ENCODE peak calls at places on chromosomes 11 and 22, in five cellular contexts. One of them, this sample, is unnamed.
A peak's percentile ranks its signal among the peaks of the same experiment; 100 is the strongest.

GRCh38 chr22:40178417-40179409 is 988 bp downstream of the TNRC6B start:
- DNase-seq in OCI-LY7: peak; percentile 70
- DNase-seq in cardiac fibroblast: peak; percentile 55
- DNase-seq in CD14-positive monocyte: no peak
- DNase-seq in BJ: no peak
- DNase-seq in this sample: peak; percentile 49

GRCh38 chr11:441418-442274 is at the start of gene ANO9:
- DNase-seq in OCI-LY7: peak; percentile 71
- DNase-seq in cardiac fibroblast: no peak
- DNase-seq in CD14-positive monocyte: no peak
- DNase-seq in BJ: no peak
- DNase-seq in this sample: no peak

GRCh38 chr11:1502971-1503707 is 16.6 kb upstream of the MOB2 start:
- DNase-seq in OCI-LY7: no peak
- DNase-seq in cardiac fibroblast: no peak
- DNase-seq in CD14-positive monocyte: peak; percentile 36
- DNase-seq in BJ: no peak
- DNase-seq in this sample: no peak

GRCh38 chr11:31236052-31236652 is 133.4 kb downstream of the DCDC1 start:
- DNase-seq in OCI-LY7: peak; percentile 8
- DNase-seq in cardiac fibroblast: peak; percentile 28
- DNase-seq in CD14-positive monocyte: no peak
- DNase-seq in BJ: no peak
- DNase-seq in this sample: no peak

GRCh38 chr11:89625171-89625570 is 84.9 kb upstream of the TRIM77 start:
- DNase-seq in OCI-LY7: no peak
- DNase-seq in cardiac fibroblast: no peak
- DNase-seq in CD14-positive monocyte: no peak
- DNase-seq in BJ: no peak
- DNase-seq in this sample: no peak

GRCh38 chr11:32065865-32066264 is 25.0 kb upstream of the RCN1 start:
- DNase-seq in OCI-LY7: no peak
- DNase-seq in cardiac fibroblast: no peak
- DNase-seq in CD14-positive monocyte: no peak
- DNase-seq in BJ: no peak
- DNase-seq in this sample: no peak

GRCh38 chr11:133134561-133135173 is 397.6 kb downstream of the OPCML start:
- DNase-seq in OCI-LY7: peak; percentile 49
- DNase-seq in cardiac fibroblast: peak; percentile 25
- DNase-seq in CD14-positive monocyte: no peak
- DNase-seq in BJ: no peak
- DNase-seq in this sample: peak; percentile 29

GRCh38 chr11:122202951-122203456 is 87.0 kb upstream of the BLID start:
- DNase-seq in OCI-LY7: peak; percentile 30
- DNase-seq in cardiac fibroblast: peak; percentile 86
- DNase-seq in CD14-positive monocyte: peak; percentile 50
- DNase-seq in BJ: no peak
- DNase-seq in this sample: peak; percentile 42

GRCh38 chr11:75938543-75938942 is 123.5 kb downstream of the UVRAG start:
- DNase-seq in OCI-LY7: no peak
- DNase-seq in cardiac fibroblast: peak; percentile 46
- DNase-seq in CD14-positive monocyte: no peak
- DNase-seq in BJ: no peak
- DNase-seq in this sample: no peak

GRCh38 chr22:40588726-40589125 is 47.8 kb downstream of the MRTFA start:
- DNase-seq in OCI-LY7: no peak
- DNase-seq in cardiac fibroblast: peak; percentile 88
- DNase-seq in CD14-positive monocyte: no peak
- DNase-seq in BJ: no peak
- DNase-seq in this sample: no peak

GRCh38 chr11:100203789-100204188 is 483.3 kb upstream of the ARHGAP42 start:
- DNase-seq in OCI-LY7: no peak
- DNase-seq in cardiac fibroblast: no peak
- DNase-seq in CD14-positive monocyte: no peak
- DNase-seq in BJ: no peak
- DNase-seq in this sample: no peak

GRCh38 chr22:18023509-18024275 is 669 bp downstream of the MICAL3 start:
- DNase-seq in OCI-LY7: peak; percentile 67
- DNase-seq in cardiac fibroblast: peak; percentile 81
- DNase-seq in CD14-positive monocyte: no peak
- DNase-seq in BJ: peak; percentile 46
- DNase-seq in this sample: peak; percentile 54

GRCh38 chr11:57224537-57224936 is 12.5 kb downstream of the APLNR start:
- DNase-seq in OCI-LY7: no peak
- DNase-seq in cardiac fibroblast: peak; percentile 36
- DNase-seq in CD14-positive monocyte: no peak
- DNase-seq in BJ: no peak
- DNase-seq in this sample: no peak

GRCh38 chr11:45805305-45806071 is 539 bp downstream of the SLC35C1 start:
- DNase-seq in OCI-LY7: no peak
- DNase-seq in cardiac fibroblast: peak; percentile 78
- DNase-seq in CD14-positive monocyte: no peak
- DNase-seq in BJ: no peak
- DNase-seq in this sample: no peak

GRCh38 chr22:37214431-37215025 is 2.3 kb upstream of the SSTR3 start:
- DNase-seq in OCI-LY7: no peak
- DNase-seq in cardiac fibroblast: no peak
- DNase-seq in CD14-positive monocyte: peak; percentile 34
- DNase-seq in BJ: no peak
- DNase-seq in this sample: no peak

GRCh38 chr22:31337178-31337577 is 9.0 kb downstream of the PATZ1 start:
- DNase-seq in OCI-LY7: no peak
- DNase-seq in cardiac fibroblast: no peak
- DNase-seq in CD14-positive monocyte: no peak
- DNase-seq in BJ: no peak
- DNase-seq in this sample: no peak

GRCh38 chr11:86938900-86939880 is 16.0 kb downstream of the FZD4 start:
- DNase-seq in OCI-LY7: peak; percentile 62
- DNase-seq in cardiac fibroblast: peak; percentile 82
- DNase-seq in CD14-positive monocyte: no peak
- DNase-seq in BJ: no peak
- DNase-seq in this sample: no peak

GRCh38 chr11:12388939-12389670 is 11.7 kb downstream of the PARVA start:
- DNase-seq in OCI-LY7: no peak
- DNase-seq in cardiac fibroblast: no peak
- DNase-seq in CD14-positive monocyte: no peak
- DNase-seq in BJ: no peak
- DNase-seq in this sample: no peak

GRCh38 chr11:16097543-16097942 is 258.8 kb downstream of the SOX6 start:
- DNase-seq in OCI-LY7: no peak
- DNase-seq in cardiac fibroblast: no peak
- DNase-seq in CD14-positive monocyte: no peak
- DNase-seq in BJ: no peak
- DNase-seq in this sample: no peak

GRCh38 chr11:22633354-22633902 is 7.8 kb upstream of the FANCF start:
- DNase-seq in OCI-LY7: no peak
- DNase-seq in cardiac fibroblast: no peak
- DNase-seq in CD14-positive monocyte: no peak
- DNase-seq in BJ: no peak
- DNase-seq in this sample: no peak

GRCh38 chr11:46063138-46063537 is 58.1 kb downstream of the PHF21A start:
- DNase-seq in OCI-LY7: no peak
- DNase-seq in cardiac fibroblast: no peak
- DNase-seq in CD14-positive monocyte: no peak
- DNase-seq in BJ: no peak
- DNase-seq in this sample: no peak

GRCh38 chr11:98194611-98195010 is 826.1 kb upstream of the CNTN5 start:
- DNase-seq in OCI-LY7: no peak
- DNase-seq in cardiac fibroblast: peak; percentile 25
- DNase-seq in CD14-positive monocyte: no peak
- DNase-seq in BJ: no peak
- DNase-seq in this sample: no peak

GRCh38 chr11:120568572-120569307 is 57.2 kb downstream of the GRIK4 start:
- DNase-seq in OCI-LY7: no peak
- DNase-seq in cardiac fibroblast: no peak
- DNase-seq in CD14-positive monocyte: no peak
- DNase-seq in BJ: no peak
- DNase-seq in this sample: no peak

GRCh38 chr11:1649021-1649420 is 19.4 kb downstream of the KRTAP5-5 start:
- DNase-seq in OCI-LY7: no peak
- DNase-seq in cardiac fibroblast: no peak
- DNase-seq in CD14-positive monocyte: no peak
- DNase-seq in BJ: no peak
- DNase-seq in this sample: no peak

GRCh38 chr22:42937164-42937854 is 77.6 kb downstream of the PACSIN2 start:
- DNase-seq in OCI-LY7: peak; percentile 30
- DNase-seq in cardiac fibroblast: peak; percentile 87
- DNase-seq in CD14-positive monocyte: peak; percentile 94
- DNase-seq in BJ: no peak
- DNase-seq in this sample: no peak

GRCh38 chr22:37591823-37592404 is 12.0 kb upstream of the LGALS2 start:
- DNase-seq in OCI-LY7: no peak
- DNase-seq in cardiac fibroblast: no peak
- DNase-seq in CD14-positive monocyte: no peak
- DNase-seq in BJ: no peak
- DNase-seq in this sample: no peak

GRCh38 chr22:50529416-50530279 is at the start of gene TYMP:
- DNase-seq in OCI-LY7: peak; percentile 73
- DNase-seq in cardiac fibroblast: no peak
- DNase-seq in CD14-positive monocyte: peak; percentile 78
- DNase-seq in BJ: no peak
- DNase-seq in this sample: no peak

DNA sequence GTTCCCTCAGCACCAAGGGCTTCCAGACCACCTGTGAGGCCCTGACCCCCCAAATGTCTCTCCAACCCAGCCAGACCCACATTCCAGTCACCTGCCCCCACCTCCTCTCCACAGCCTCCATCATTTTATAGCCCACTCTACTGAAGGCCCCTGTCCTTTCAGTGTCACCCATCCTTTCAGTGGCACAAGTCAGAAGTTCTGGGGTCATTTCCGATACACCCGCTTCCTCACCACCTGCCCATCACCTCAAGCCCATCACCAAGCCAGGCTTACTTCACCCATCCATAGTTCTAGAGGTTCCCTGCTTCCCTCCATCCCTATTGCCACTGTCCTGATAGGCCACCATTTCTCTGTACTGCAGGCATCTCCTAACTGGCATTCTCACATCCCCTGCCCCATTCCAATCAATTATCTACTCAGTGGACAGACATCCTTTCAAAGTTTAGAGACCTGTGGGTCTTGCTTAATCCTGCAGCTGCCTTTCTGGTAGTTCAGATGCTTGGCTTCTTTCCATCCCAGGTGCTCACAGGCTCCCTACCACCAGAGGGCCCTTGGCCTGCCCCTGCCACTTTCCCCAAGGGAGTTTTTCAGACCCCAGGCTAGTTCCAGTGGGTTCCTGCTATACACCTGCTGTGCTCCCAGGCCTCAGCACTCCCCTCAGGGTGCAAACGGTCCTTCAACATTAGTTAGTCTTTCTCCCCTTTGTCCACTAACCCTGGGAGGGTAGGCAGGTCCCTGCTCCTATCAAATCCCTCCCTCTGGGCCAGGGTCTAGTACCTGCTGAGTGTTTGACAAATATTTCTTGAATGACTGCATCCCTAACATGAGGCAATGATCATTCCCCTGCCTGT is 7.6 kb downstream of the KCNQ1OT1 start:
- DNase-seq in OCI-LY7: peak; percentile 45
- DNase-seq in cardiac fibroblast: no peak
- DNase-seq in CD14-positive monocyte: peak; percentile 18
- DNase-seq in BJ: no peak
- DNase-seq in this sample: no peak
- TF ChIP-seq CTCF in OCI-LY7: peak; percentile 70
- TF ChIP-seq CTCF in cardiac fibroblast: no peak
- TF ChIP-seq CTCF in CD14-positive monocyte: no peak
- TF ChIP-seq CTCF in BJ: no peak
- TF ChIP-seq CTCF in this sample: no peak

DNA sequence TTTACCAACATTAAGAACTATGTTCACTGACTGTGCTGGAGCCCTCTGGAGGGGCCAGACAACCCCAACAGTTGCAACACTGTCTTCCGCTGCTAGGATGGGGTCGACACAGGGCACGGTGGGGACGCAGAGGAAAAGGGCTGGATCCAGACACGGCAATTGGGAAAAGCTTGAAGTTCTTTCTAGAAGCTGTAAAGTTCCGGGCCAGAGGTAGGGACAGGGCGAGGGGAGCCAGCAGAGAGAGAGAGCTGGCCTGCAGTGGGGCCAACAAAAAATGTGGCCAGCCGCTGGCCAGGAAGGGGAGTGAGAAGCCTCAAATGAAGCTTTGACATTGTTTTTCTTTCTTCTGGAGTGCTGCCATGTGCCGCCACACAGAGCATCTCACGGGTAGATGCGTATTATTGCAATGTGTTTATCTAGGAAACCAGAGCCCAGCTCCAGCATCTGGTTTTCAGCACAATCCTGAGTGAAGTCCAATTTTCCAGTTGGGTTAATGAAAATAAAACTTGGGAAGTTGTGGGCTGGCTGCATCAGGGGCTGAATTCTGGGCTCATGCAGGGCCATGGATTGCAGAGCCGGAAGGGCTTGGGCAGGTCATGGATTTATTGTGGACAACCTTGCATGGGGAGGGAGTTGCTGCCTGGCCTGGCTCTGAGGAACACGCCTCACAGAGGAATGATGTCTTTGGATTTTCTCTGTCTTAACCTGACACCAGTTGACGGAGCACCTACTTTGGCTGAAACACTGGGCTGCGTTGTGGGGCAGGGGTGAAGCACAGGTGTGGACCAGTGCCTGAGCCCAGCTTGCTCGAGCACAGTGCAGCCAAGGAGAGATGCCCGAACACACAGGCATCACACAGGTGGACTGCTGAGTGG is 67.6 kb upstream of the AMPD3 start:
- DNase-seq in OCI-LY7: no peak
- DNase-seq in cardiac fibroblast: peak; percentile 68
- DNase-seq in CD14-positive monocyte: no peak
- DNase-seq in BJ: peak; percentile 96
- DNase-seq in this sample: no peak
- TF ChIP-seq CTCF in OCI-LY7: no peak
- TF ChIP-seq CTCF in cardiac fibroblast: no peak
- TF ChIP-seq CTCF in CD14-positive monocyte: no peak
- TF ChIP-seq CTCF in BJ: no peak
- TF ChIP-seq CTCF in this sample: no peak

GRCh38 chr11:18704698-18705097 is 6.1 kb downstream of the TMEM86A start:
- DNase-seq in OCI-LY7: no peak
- DNase-seq in cardiac fibroblast: no peak
- DNase-seq in CD14-positive monocyte: no peak
- DNase-seq in BJ: no peak
- DNase-seq in this sample: no peak
- TF ChIP-seq CTCF in OCI-LY7: no peak
- TF ChIP-seq CTCF in cardiac fibroblast: no peak
- TF ChIP-seq CTCF in CD14-positive monocyte: no peak
- TF ChIP-seq CTCF in BJ: no peak
- TF ChIP-seq CTCF in this sample: no peak

DNA sequence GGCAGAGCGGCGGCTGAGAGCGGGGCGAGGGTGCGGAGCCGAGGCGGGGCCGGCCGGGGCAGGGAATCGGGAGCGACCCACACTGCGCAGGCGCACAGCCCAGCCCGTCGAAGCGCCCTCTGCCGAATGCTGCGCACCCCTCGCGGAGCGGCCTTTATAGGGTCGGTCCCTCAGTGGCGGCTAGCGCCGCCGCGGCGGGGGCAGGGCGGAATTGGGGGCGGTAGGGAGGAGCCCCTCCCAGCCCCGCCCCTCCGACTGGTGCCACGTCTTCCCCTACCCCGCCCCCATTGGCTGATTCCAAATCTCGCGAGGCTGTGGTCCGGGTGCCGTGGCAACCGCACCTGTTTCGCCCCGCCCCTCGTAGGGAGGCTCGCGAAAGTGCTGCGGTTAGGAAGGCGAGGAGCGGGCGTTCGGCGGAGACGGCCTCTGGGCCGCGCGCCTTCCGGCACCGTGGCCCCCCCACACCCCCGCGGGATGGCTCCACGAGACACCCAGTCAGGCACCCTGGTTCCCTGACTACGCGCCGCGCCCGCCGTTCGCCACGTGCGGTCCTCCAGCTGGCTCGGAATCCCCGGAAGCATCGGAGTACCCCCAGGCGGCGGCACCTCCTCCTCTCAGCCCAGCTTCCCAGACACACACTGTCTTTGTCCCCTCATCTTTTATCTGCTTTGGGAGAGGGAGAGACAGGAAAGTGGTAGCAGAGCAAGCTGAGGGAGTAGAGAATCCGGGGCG is at the start of gene EHD1:
- DNase-seq in OCI-LY7: peak; percentile 100
- DNase-seq in cardiac fibroblast: peak; percentile 98
- DNase-seq in CD14-positive monocyte: peak; percentile 99
- DNase-seq in BJ: peak; percentile 77
- DNase-seq in this sample: peak; percentile 100
- TF ChIP-seq CTCF in OCI-LY7: peak; percentile 72
- TF ChIP-seq CTCF in cardiac fibroblast: peak; percentile 41
- TF ChIP-seq CTCF in CD14-positive monocyte: peak; percentile 28
- TF ChIP-seq CTCF in BJ: peak; percentile 71
- TF ChIP-seq CTCF in this sample: peak; percentile 34

This sample was measured in mesothelial cell of epicardium.